ENCODE peak calls at places on chromosome 21, in seven cellular contexts. W, Y, C, V, U, X and J are unnamed samples.

GRCh38 chr21:17784604-17785402 is 34.4 kb downstream of the C21orf91 start:
- DNase-seq in W (peak; percentile 30), Y (no peak), C (no peak), V (no peak), U (no peak), X (no peak), J (no peak)

GRCh38 chr21:46109251-46110221 is 11.6 kb downstream of the COL6A2 start:
- DNase-seq in W (no peak), Y (peak; percentile 10), C (peak; percentile 48), V (peak; percentile 4), U (no peak), X (no peak), J (no peak)

GRCh38 chr21:26079376-26079775 is 91.2 kb downstream of the APP start:
- DNase-seq in W (no peak), Y (no peak), C (no peak), V (no peak), U (no peak), X (no peak), J (no peak)

GRCh38 chr21:17613242-17613676 is 558 bp upstream of the BTG3 start:
- DNase-seq in W (peak; percentile 34), Y (peak; percentile 39), C (no peak), V (peak; percentile 20), U (no peak), X (no peak), J (peak; percentile 22)

GRCh38 chr21:45972353-45972715 is 9.2 kb upstream of the COL6A1 start:
- DNase-seq in W (peak; percentile 13), Y (no peak), C (peak; percentile 75), V (no peak), U (no peak), X (no peak), J (no peak)

GRCh38 chr21:15007716-15008296 is 57.0 kb downstream of the NRIP1 start:
- DNase-seq in W (no peak), Y (no peak), C (no peak), V (no peak), U (no peak), X (no peak), J (no peak)

GRCh38 chr21:39955326-39955725 is 88.1 kb downstream of the PCP4 start:
- DNase-seq in W (no peak), Y (no peak), C (no peak), V (no peak), U (no peak), X (no peak), J (no peak)

GRCh38 chr21:41360072-41360821 is 1.6 kb upstream of the MX2 start:
- DNase-seq in W (peak; percentile 73), Y (peak; percentile 64), C (peak; percentile 80), V (no peak), U (no peak), X (no peak), J (no peak)

GRCh38 chr21:31331231-31331630 is 12.8 kb downstream of the TIAM1 start:
- DNase-seq in W (no peak), Y (no peak), C (no peak), V (no peak), U (no peak), X (no peak), J (no peak)

GRCh38 chr21:18369115-18369514 is 34.5 kb downstream of the TMPRSS15 start:
- DNase-seq in W (no peak), Y (no peak), C (no peak), V (no peak), U (no peak), X (no peak), J (peak; percentile 1)

GRCh38 chr21:17987328-17987727 is 168.2 kb upstream of the C21orf91 start:
- DNase-seq in W (no peak), Y (no peak), C (no peak), V (no peak), U (no peak), X (no peak), J (no peak)

GRCh38 chr21:25149022-25149421 is 458.3 kb downstream of the MRPL39 start:
- DNase-seq in W (peak; percentile 29), Y (no peak), C (no peak), V (no peak), U (no peak), X (no peak), J (no peak)

GRCh38 chr21:23792300-23792699 is 1815.0 kb downstream of the MRPL39 start:
- DNase-seq in W (no peak), Y (no peak), C (no peak), V (no peak), U (no peak), X (no peak), J (no peak)

GRCh38 chr21:17726047-17726446 is 93.1 kb downstream of the C21orf91 start:
- DNase-seq in W (no peak), Y (no peak), C (no peak), V (no peak), U (no peak), X (no peak), J (no peak)

GRCh38 chr21:40165212-40165611 is 298.0 kb downstream of the PCP4 start:
- DNase-seq in W (no peak), Y (no peak), C (no peak), V (no peak), U (no peak), X (no peak), J (no peak)

GRCh38 chr21:15688809-15689208 is 41.0 kb upstream of the USP25 start:
- DNase-seq in W (no peak), Y (no peak), C (no peak), V (no peak), U (no peak), X (no peak), J (no peak)

GRCh38 chr21:17667256-17667655 is 54.6 kb upstream of the BTG3 start:
- DNase-seq in W (no peak), Y (no peak), C (no peak), V (no peak), U (no peak), X (no peak), J (no peak)

GRCh38 chr21:34649400-34649799 is 19.4 kb upstream of the CLIC6 start:
- DNase-seq in W (no peak), Y (no peak), C (no peak), V (no peak), U (no peak), X (no peak), J (no peak)

GRCh38 chr21:34648739-34649297 is 20.0 kb upstream of the CLIC6 start:
- DNase-seq in W (no peak), Y (no peak), C (no peak), V (no peak), U (no peak), X (no peak), J (no peak)

GRCh38 chr21:34651032-34651431 is 17.8 kb upstream of the CLIC6 start:
- DNase-seq in W (no peak), Y (no peak), C (no peak), V (no peak), U (no peak), X (no peak), J (no peak)

GRCh38 chr21:34653522-34653921 is 15.3 kb upstream of the CLIC6 start:
- DNase-seq in W (no peak), Y (no peak), C (no peak), V (no peak), U (no peak), X (no peak), J (no peak)

GRCh38 chr21:34651642-34652041 is 17.2 kb upstream of the CLIC6 start:
- DNase-seq in W (no peak), Y (no peak), C (no peak), V (no peak), U (no peak), X (no peak), J (no peak)
- TF ChIP-seq POLR2AphosphoS5 in W (no peak), Y (no peak), C (no peak), V (no peak), U (no peak), X (no peak), J (no peak)

DNA sequence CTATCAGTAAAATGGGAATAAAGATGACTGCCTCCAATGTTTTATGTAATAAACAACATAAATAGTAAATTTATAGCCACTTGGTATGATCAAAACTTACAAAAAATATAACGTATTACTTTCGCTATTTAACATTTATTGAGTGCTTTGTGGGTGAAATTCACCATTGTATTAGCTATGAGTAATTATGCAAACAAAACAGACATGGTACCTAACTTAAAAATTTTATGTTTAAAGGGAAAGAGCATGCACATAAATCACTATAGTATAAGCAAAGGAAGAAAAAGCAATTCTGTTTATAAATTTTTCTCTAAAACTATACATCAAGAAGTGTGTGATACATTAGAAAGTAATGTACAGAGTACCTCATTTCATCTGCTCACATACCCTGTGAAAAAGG is 1046.2 kb downstream of the NCAM2 start:
- DNase-seq in W (no peak), Y (no peak), C (no peak), V (no peak), U (no peak), X (no peak), J (no peak)
- TF ChIP-seq POLR2AphosphoS5 in W (no peak), Y (no peak), C (no peak), V (no peak), U (no peak), X (no peak), J (no peak)

GRCh38 chr21:27703806-27704205 is 736.9 kb upstream of the ADAMTS5 start:
- DNase-seq in W (no peak), Y (no peak), C (no peak), V (no peak), U (no peak), X (no peak), J (no peak)
- TF ChIP-seq POLR2AphosphoS5 in W (no peak), Y (no peak), C (no peak), V (no peak), U (no peak), X (no peak), J (no peak)

GRCh38 chr21:28632718-28633408 is 359.8 kb downstream of the LTN1 start:
- DNase-seq in W (no peak), Y (peak; percentile 32), C (no peak), V (no peak), U (no peak), X (no peak), J (peak; percentile 58)

GRCh38 chr21:28636988-28637691 is 355.5 kb downstream of the LTN1 start:
- DNase-seq in W (no peak), Y (no peak), C (no peak), V (no peak), U (peak; percentile 10), X (no peak), J (peak; percentile 96)

GRCh38 chr21:28635541-28635940 is 357.1 kb downstream of the LTN1 start:
- DNase-seq in W (no peak), Y (no peak), C (no peak), V (no peak), U (no peak), X (no peak), J (peak; percentile 16)

GRCh38 chr21:28639742-28640141 is 352.9 kb downstream of the LTN1 start:
- DNase-seq in W (no peak), Y (no peak), C (no peak), V (no peak), U (no peak), X (no peak), J (no peak)

DNA sequence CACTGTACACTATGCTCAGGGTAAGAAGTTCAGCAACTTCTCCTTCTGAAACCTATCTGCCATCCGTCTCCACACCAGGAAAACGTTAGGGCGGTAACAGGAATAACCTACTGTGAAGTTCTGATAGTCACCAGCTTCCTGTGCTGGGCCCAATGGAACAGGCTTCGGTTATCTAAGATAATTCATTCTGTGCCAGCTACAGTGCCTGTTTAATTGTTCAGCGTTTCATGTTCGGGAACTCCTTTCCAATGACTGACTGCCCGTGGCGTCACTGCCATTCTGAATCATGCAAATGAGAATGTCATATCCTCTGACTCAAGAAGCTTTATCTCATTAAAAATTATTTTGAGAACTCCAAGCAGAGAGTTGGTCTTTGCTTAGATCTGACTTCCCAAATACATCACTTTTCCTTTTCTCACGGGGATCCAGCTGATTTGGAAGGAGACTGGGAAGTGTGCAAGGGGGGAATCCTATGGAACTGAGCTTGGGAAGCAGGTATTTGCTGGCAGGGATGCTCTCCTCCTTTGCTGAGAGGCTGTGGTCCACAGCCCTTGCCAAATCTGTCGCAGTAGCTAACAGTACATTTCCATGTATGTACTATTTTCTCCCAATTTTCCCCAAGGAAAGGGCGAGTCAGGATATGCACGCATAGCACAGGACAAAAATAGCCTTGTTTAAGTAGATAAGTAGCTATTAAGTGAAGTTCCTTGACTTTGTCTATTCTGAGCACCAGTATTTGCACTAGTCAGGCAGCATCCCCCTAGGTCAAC is 358.7 kb downstream of the LTN1 start:
- DNase-seq in W (no peak), Y (no peak), C (no peak), V (no peak), U (no peak), X (no peak), J (peak; percentile 94)
- TF ChIP-seq POLR2AphosphoS5 in W (no peak), Y (no peak), C (peak; percentile 15), V (no peak), U (no peak), X (no peak), J (peak; percentile 81)